ENCODE peak calls at places on chromosomes 3 and 15, in seven cellular contexts. O is amniotic epithelial cell, K is heart right ventricle, Z is COR-L47, F is LHCN-M2, Y is neural crest cell, H is mesendoderm. C is an unnamed sample.

GRCh38 chr3:46713898-46714552 is 3.6 kb downstream of the PRSS50 start:
- DNase-seq in O (no peak), K (peak), Z (no peak), F (no peak), Y (no peak), H (no peak), C (peak)

GRCh38 chr3:141074529-141074928 is 23.4 kb downstream of the SPSB4 start:
- DNase-seq in O (no peak), K (no peak), Z (no peak), F (no peak), Y (no peak), H (peak), C (peak)

GRCh38 chr15:55823191-55823670 is 80.3 kb upstream of the PRTG start:
- DNase-seq in O (peak), K (no peak), Z (peak), F (peak), Y (no peak), H (no peak), C (no peak)

GRCh38 chr3:169334994-169335393 is 328.5 kb downstream of the MECOM start:
- DNase-seq in O (no peak), K (no peak), Z (no peak), F (no peak), Y (no peak), H (no peak), C (no peak)

GRCh38 chr15:35173444-35174118 is 88.5 kb upstream of the NANOGP8 start:
- DNase-seq in O (peak), K (no peak), Z (no peak), F (peak), Y (no peak), H (no peak), C (no peak)

GRCh38 chr15:65338366-65338765 is 33.9 kb downstream of the RNU5B-1 start:
- DNase-seq in O (no peak), K (no peak), Z (peak), F (no peak), Y (no peak), H (no peak), C (no peak)

GRCh38 chr3:160210799-160211221 is 14.4 kb upstream of the C3orf80 start:
- DNase-seq in O (peak), K (no peak), Z (no peak), F (peak), Y (no peak), H (peak), C (no peak)

GRCh38 chr15:67474405-67475080 is 46.4 kb upstream of the C15orf61 start:
- DNase-seq in O (no peak), K (no peak), Z (no peak), F (no peak), Y (no peak), H (peak), C (no peak)

C was measured in WTC11.